ENCODE peak calls at places on chromosomes 7 and 10, in nine cellular contexts. G is activated T-cell treated with anti-CD3 and anti-CD28 coated beads, Interleukin-2, amount 50 U/mL, for 4 hours; Z is colonic mucosa; R is non-pigmented ciliary epithelial cell; F is occipital lobe; H is EH; C is bronchial epithelial cell; X is HFFc6; T is KBM-7. K is an unnamed sample.

GRCh38 chr10:13222566-13222965 is 11.6 kb downstream of the UCMA start:
- DNase-seq in T (no peak), X (no peak), G (no peak), C (no peak), H (no peak), R (no peak), Z (no peak), F (no peak), K (no peak)

GRCh38 chr10:17348111-17349008 is 106.0 kb downstream of the ST8SIA6 start:
- DNase-seq in G (no peak), F (no peak), T (no peak), R (peak), C (peak), Z (no peak), H (peak), X (peak), K (no peak)

GRCh38 chr7:107643938-107644703 is 16.5 kb upstream of the SLC26A4 start:
- DNase-seq in F (peak), C (no peak), Z (peak), X (no peak), H (peak), R (no peak), T (no peak), G (no peak), K (no peak)

GRCh38 chr10:61354538-61354937 is 98.6 kb downstream of the TMEM26 start:
- DNase-seq in H (no peak), R (no peak), X (no peak), F (no peak), G (no peak), Z (no peak), C (no peak), T (no peak), K (no peak)

GRCh38 chr7:21253740-21254687 is 173.9 kb upstream of the SP4 start:
- DNase-seq in G (peak), Z (peak), C (peak), X (peak), F (peak), H (peak), T (peak), R (peak), K (peak)

GRCh38 chr7:85733163-85733915 is 546.5 kb upstream of the SEMA3D start:
- DNase-seq in R (no peak), X (no peak), T (no peak), G (no peak), F (no peak), H (peak), Z (no peak), C (peak), K (no peak)

GRCh38 chr10:15311249-15311884 is 59.7 kb downstream of the FAM171A1 start:
- DNase-seq in X (no peak), H (no peak), F (no peak), Z (no peak), R (no peak), G (no peak), T (no peak), C (no peak), K (no peak)

GRCh38 chr7:26117142-26117807 is 34.7 kb upstream of the NFE2L3 start:
- DNase-seq in C (no peak), F (no peak), Z (no peak), T (peak), X (no peak), G (no peak), H (no peak), R (no peak), K (no peak)

GRCh38 chr7:74029991-74030415 is 2.0 kb downstream of the ELN start:
- DNase-seq in X (no peak), Z (no peak), G (no peak), H (no peak), T (no peak), R (no peak), C (no peak), F (no peak), K (no peak)

GRCh38 chr7:34133983-34134782 is 228.8 kb downstream of the BMPER start:
- DNase-seq in X (peak), C (peak), Z (peak), H (peak), G (no peak), F (peak), T (peak), R (no peak), K (peak)

GRCh38 chr7:130356121-130356759 is 11.6 kb downstream of the CPA5 start:
- DNase-seq in R (peak), Z (no peak), H (peak), C (peak), T (peak), F (no peak), G (no peak), X (peak), K (no peak)

GRCh38 chr7:35036361-35037171 is 719 bp downstream of the DPY19L1 start:
- DNase-seq in H (peak), R (no peak), Z (peak), F (no peak), T (peak), G (peak), C (peak), X (peak), K (peak)

GRCh38 chr7:138352570-138353461 is 107.2 kb upstream of the TRIM24 start:
- DNase-seq in Z (no peak), C (no peak), X (no peak), R (no peak), T (no peak), H (no peak), G (no peak), F (peak), K (no peak)

GRCh38 chr10:6843477-6843876 is 263.4 kb upstream of the PRKCQ start:
- DNase-seq in F (no peak), Z (no peak), G (no peak), R (no peak), T (peak), X (no peak), H (no peak), C (no peak), K (peak)